ENCODE peak calls at places on chromosomes 12 and 14, in seven cellular contexts. One of them, this sample, is unnamed.
A peak's percentile ranks its signal among the peaks of the same experiment; 100 is the strongest.

GRCh38 chr12:43982544-43982943 is 146.7 kb downstream of the TMEM117 start:
- DNase-seq in CD14-positive monocyte: no peak
- DNase-seq in AG04449: no peak
- DNase-seq in GM13977: no peak
- DNase-seq in psoas muscle: no peak
- DNase-seq in HFFc6: no peak
- DNase-seq in thoracic aorta: no peak
- DNase-seq in this sample: no peak

GRCh38 chr14:105465209-105466031 is 9.2 kb upstream of the CRIP2 start:
- DNase-seq in CD14-positive monocyte: no peak
- DNase-seq in AG04449: no peak
- DNase-seq in GM13977: no peak
- DNase-seq in psoas muscle: no peak
- DNase-seq in HFFc6: peak; percentile 12
- DNase-seq in thoracic aorta: no peak
- DNase-seq in this sample: no peak

GRCh38 chr12:93982847-93983315 is 165.5 kb upstream of the PLXNC1 start:
- DNase-seq in CD14-positive monocyte: no peak
- DNase-seq in AG04449: peak; percentile 53
- DNase-seq in GM13977: no peak
- DNase-seq in psoas muscle: no peak
- DNase-seq in HFFc6: peak; percentile 68
- DNase-seq in thoracic aorta: no peak
- DNase-seq in this sample: no peak

GRCh38 chr12:121515615-121516014 is 65.2 kb downstream of the KDM2B start:
- DNase-seq in CD14-positive monocyte: no peak
- DNase-seq in AG04449: no peak
- DNase-seq in GM13977: no peak
- DNase-seq in psoas muscle: no peak
- DNase-seq in HFFc6: no peak
- DNase-seq in thoracic aorta: no peak
- DNase-seq in this sample: no peak

GRCh38 chr12:3661028-3661427 is 91.9 kb downstream of the CRACR2A start:
- DNase-seq in CD14-positive monocyte: no peak
- DNase-seq in AG04449: no peak
- DNase-seq in GM13977: no peak
- DNase-seq in psoas muscle: no peak
- DNase-seq in HFFc6: no peak
- DNase-seq in thoracic aorta: no peak
- DNase-seq in this sample: no peak

GRCh38 chr14:65156568-65157366 is 54.5 kb upstream of the MAX start:
- DNase-seq in CD14-positive monocyte: no peak
- DNase-seq in AG04449: no peak
- DNase-seq in GM13977: peak; percentile 66
- DNase-seq in psoas muscle: peak; percentile 40
- DNase-seq in HFFc6: peak; percentile 59
- DNase-seq in thoracic aorta: peak; percentile 21
- DNase-seq in this sample: no peak

GRCh38 chr12:132761911-132762583 is 415 bp upstream of the ANKLE2 start:
- DNase-seq in CD14-positive monocyte: peak; percentile 77
- DNase-seq in AG04449: peak; percentile 31
- DNase-seq in GM13977: peak; percentile 98
- DNase-seq in psoas muscle: peak; percentile 88
- DNase-seq in HFFc6: peak; percentile 75
- DNase-seq in thoracic aorta: no peak
- DNase-seq in this sample: peak; percentile 82

GRCh38 chr12:52081263-52081733 is 1.8 kb downstream of the SMIM41 start:
- DNase-seq in CD14-positive monocyte: no peak
- DNase-seq in AG04449: no peak
- DNase-seq in GM13977: peak; percentile 67
- DNase-seq in psoas muscle: no peak
- DNase-seq in HFFc6: no peak
- DNase-seq in thoracic aorta: no peak
- DNase-seq in this sample: no peak

GRCh38 chr12:9346866-9347327 is 138.7 kb upstream of the PZP start:
- DNase-seq in CD14-positive monocyte: no peak
- DNase-seq in AG04449: no peak
- DNase-seq in GM13977: no peak
- DNase-seq in psoas muscle: no peak
- DNase-seq in HFFc6: no peak
- DNase-seq in thoracic aorta: no peak
- DNase-seq in this sample: no peak

GRCh38 chr12:100473716-100474150 is at the start of gene NR1H4:
- DNase-seq in CD14-positive monocyte: no peak
- DNase-seq in AG04449: no peak
- DNase-seq in GM13977: no peak
- DNase-seq in psoas muscle: no peak
- DNase-seq in HFFc6: no peak
- DNase-seq in thoracic aorta: no peak
- DNase-seq in this sample: no peak

GRCh38 chr12:82896979-82897378 is 210.3 kb downstream of the TMTC2 start:
- DNase-seq in CD14-positive monocyte: no peak
- DNase-seq in AG04449: no peak
- DNase-seq in GM13977: no peak
- DNase-seq in psoas muscle: no peak
- DNase-seq in HFFc6: no peak
- DNase-seq in thoracic aorta: no peak
- DNase-seq in this sample: no peak

GRCh38 chr14:54686871-54687749 is 120.2 kb downstream of the SAMD4A start:
- DNase-seq in CD14-positive monocyte: no peak
- DNase-seq in AG04449: no peak
- DNase-seq in GM13977: no peak
- DNase-seq in psoas muscle: peak; percentile 31
- DNase-seq in HFFc6: no peak
- DNase-seq in thoracic aorta: no peak
- DNase-seq in this sample: no peak

GRCh38 chr14:46499521-46499920 is 152.1 kb downstream of the RPL10L start:
- DNase-seq in CD14-positive monocyte: no peak
- DNase-seq in AG04449: no peak
- DNase-seq in GM13977: no peak
- DNase-seq in psoas muscle: no peak
- DNase-seq in HFFc6: no peak
- DNase-seq in thoracic aorta: no peak
- DNase-seq in this sample: no peak

GRCh38 chr14:93788557-93789365 is 476 bp upstream of the PRIMA1 start:
- DNase-seq in CD14-positive monocyte: no peak
- DNase-seq in AG04449: no peak
- DNase-seq in GM13977: peak; percentile 40
- DNase-seq in psoas muscle: peak; percentile 49
- DNase-seq in HFFc6: no peak
- DNase-seq in thoracic aorta: no peak
- DNase-seq in this sample: no peak

GRCh38 chr12:111180830-111181726 is 187.8 kb downstream of the PHETA1 start:
- DNase-seq in CD14-positive monocyte: peak; percentile 72
- DNase-seq in AG04449: no peak
- DNase-seq in GM13977: no peak
- DNase-seq in psoas muscle: peak; percentile 70
- DNase-seq in HFFc6: no peak
- DNase-seq in thoracic aorta: peak; percentile 14
- DNase-seq in this sample: no peak

GRCh38 chr12:45278447-45278846 is 62.6 kb downstream of the ANO6 start:
- DNase-seq in CD14-positive monocyte: no peak
- DNase-seq in AG04449: no peak
- DNase-seq in GM13977: no peak
- DNase-seq in psoas muscle: no peak
- DNase-seq in HFFc6: no peak
- DNase-seq in thoracic aorta: no peak
- DNase-seq in this sample: no peak

GRCh38 chr12:80711866-80712265 is 4.4 kb downstream of the MYF6 start:
- DNase-seq in CD14-positive monocyte: no peak
- DNase-seq in AG04449: no peak
- DNase-seq in GM13977: no peak
- DNase-seq in psoas muscle: no peak
- DNase-seq in HFFc6: no peak
- DNase-seq in thoracic aorta: no peak
- DNase-seq in this sample: no peak

GRCh38 chr12:48817957-48818830 is at the start of gene CACNB3:
- DNase-seq in CD14-positive monocyte: peak; percentile 55
- DNase-seq in AG04449: no peak
- DNase-seq in GM13977: peak; percentile 85
- DNase-seq in psoas muscle: peak; percentile 67
- DNase-seq in HFFc6: peak; percentile 23
- DNase-seq in thoracic aorta: no peak
- DNase-seq in this sample: peak; percentile 59

GRCh38 chr14:101595887-101596721 is 34.8 kb downstream of the DIO3 start:
- DNase-seq in CD14-positive monocyte: peak; percentile 43
- DNase-seq in AG04449: no peak
- DNase-seq in GM13977: no peak
- DNase-seq in psoas muscle: no peak
- DNase-seq in HFFc6: no peak
- DNase-seq in thoracic aorta: no peak
- DNase-seq in this sample: no peak

GRCh38 chr14:61965030-61965745 is 203.0 kb downstream of the SNAPC1 start:
- DNase-seq in CD14-positive monocyte: no peak
- DNase-seq in AG04449: peak; percentile 86
- DNase-seq in GM13977: no peak
- DNase-seq in psoas muscle: no peak
- DNase-seq in HFFc6: peak; percentile 82
- DNase-seq in thoracic aorta: no peak
- DNase-seq in this sample: no peak

GRCh38 chr12:2179953-2180736 is 127.4 kb downstream of the CACNA1C start:
- DNase-seq in CD14-positive monocyte: no peak
- DNase-seq in AG04449: peak; percentile 91
- DNase-seq in GM13977: no peak
- DNase-seq in psoas muscle: peak; percentile 76
- DNase-seq in HFFc6: peak; percentile 95
- DNase-seq in thoracic aorta: peak; percentile 71
- DNase-seq in this sample: no peak

GRCh38 chr12:130661501-130662255 is 54.4 kb downstream of the RIMBP2 start:
- DNase-seq in CD14-positive monocyte: no peak
- DNase-seq in AG04449: no peak
- DNase-seq in GM13977: no peak
- DNase-seq in psoas muscle: no peak
- DNase-seq in HFFc6: no peak
- DNase-seq in thoracic aorta: no peak
- DNase-seq in this sample: no peak

DNA sequence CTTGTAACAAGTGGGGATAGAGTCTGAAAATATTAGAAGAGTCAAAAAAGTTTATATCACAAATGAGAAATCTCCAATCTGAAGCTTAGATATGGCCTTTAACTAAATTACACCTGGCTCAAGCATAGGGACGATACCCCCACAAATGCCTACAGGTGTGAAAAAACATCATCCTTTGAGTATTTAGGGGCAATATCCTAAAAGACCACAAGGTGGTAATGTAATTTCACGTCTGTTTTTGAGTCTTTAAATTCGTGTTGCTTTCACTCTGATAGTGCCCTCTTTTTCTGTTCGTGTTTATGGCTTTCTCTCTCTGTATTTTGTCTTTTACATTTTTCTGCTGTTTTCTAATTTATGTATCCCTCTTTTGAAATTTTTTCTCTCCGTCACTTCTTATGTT is 84.3 kb downstream of the ETNK1 start:
- DNase-seq in CD14-positive monocyte: no peak
- DNase-seq in AG04449: no peak
- DNase-seq in GM13977: peak; percentile 58
- DNase-seq in psoas muscle: no peak
- DNase-seq in HFFc6: no peak
- DNase-seq in thoracic aorta: no peak
- DNase-seq in this sample: no peak
- TF ChIP-seq CTCF in CD14-positive monocyte: peak; percentile 64
- TF ChIP-seq CTCF in AG04449: peak; percentile 40
- TF ChIP-seq CTCF in GM13977: peak; percentile 35
- TF ChIP-seq CTCF in psoas muscle: peak; percentile 27
- TF ChIP-seq CTCF in HFFc6: peak; percentile 75
- TF ChIP-seq CTCF in thoracic aorta: peak; percentile 70
- TF ChIP-seq CTCF in this sample: peak; percentile 32

GRCh38 chr12:27840229-27840999 is 60.4 kb upstream of the MANSC4 start:
- DNase-seq in CD14-positive monocyte: no peak
- DNase-seq in AG04449: no peak
- DNase-seq in GM13977: no peak
- DNase-seq in psoas muscle: no peak
- DNase-seq in HFFc6: peak; percentile 10
- DNase-seq in thoracic aorta: no peak
- DNase-seq in this sample: no peak
- TF ChIP-seq CTCF in CD14-positive monocyte: peak; percentile 5
- TF ChIP-seq CTCF in AG04449: peak; percentile 32
- TF ChIP-seq CTCF in GM13977: no peak
- TF ChIP-seq CTCF in psoas muscle: no peak
- TF ChIP-seq CTCF in HFFc6: peak; percentile 75
- TF ChIP-seq CTCF in thoracic aorta: no peak
- TF ChIP-seq CTCF in this sample: no peak

DNA sequence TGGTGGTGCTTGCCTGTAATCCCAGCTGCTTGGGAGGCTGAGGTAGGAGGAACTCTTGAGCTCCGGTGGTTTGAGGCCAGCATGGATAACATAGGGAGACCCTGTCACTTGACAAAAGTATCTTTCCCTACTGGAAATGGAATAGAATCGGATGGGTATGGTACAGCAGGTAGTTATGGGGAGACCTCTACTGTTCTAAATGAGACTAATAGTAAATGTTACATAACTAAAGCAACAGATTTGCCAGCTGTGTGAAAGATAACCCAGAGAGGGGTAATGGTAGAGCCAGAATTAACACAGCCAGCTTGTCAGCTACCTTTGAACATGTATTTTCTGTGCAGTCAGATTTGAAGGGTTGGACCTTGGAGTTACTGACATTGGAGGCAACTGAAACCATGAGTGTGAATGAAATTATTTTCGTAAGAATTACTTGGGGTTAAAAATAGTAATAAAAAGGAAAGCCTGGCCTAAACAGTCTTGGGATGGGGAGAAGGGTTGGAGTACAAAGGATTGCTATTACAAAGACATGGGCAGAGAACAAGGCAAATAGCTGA is 21.7 kb upstream of the NUP107 start:
- DNase-seq in CD14-positive monocyte: no peak
- DNase-seq in AG04449: no peak
- DNase-seq in GM13977: no peak
- DNase-seq in psoas muscle: no peak
- DNase-seq in HFFc6: no peak
- DNase-seq in thoracic aorta: no peak
- DNase-seq in this sample: no peak
- TF ChIP-seq CTCF in CD14-positive monocyte: no peak
- TF ChIP-seq CTCF in AG04449: no peak
- TF ChIP-seq CTCF in GM13977: no peak
- TF ChIP-seq CTCF in psoas muscle: peak; percentile 10
- TF ChIP-seq CTCF in HFFc6: no peak
- TF ChIP-seq CTCF in thoracic aorta: no peak
- TF ChIP-seq CTCF in this sample: no peak

DNA sequence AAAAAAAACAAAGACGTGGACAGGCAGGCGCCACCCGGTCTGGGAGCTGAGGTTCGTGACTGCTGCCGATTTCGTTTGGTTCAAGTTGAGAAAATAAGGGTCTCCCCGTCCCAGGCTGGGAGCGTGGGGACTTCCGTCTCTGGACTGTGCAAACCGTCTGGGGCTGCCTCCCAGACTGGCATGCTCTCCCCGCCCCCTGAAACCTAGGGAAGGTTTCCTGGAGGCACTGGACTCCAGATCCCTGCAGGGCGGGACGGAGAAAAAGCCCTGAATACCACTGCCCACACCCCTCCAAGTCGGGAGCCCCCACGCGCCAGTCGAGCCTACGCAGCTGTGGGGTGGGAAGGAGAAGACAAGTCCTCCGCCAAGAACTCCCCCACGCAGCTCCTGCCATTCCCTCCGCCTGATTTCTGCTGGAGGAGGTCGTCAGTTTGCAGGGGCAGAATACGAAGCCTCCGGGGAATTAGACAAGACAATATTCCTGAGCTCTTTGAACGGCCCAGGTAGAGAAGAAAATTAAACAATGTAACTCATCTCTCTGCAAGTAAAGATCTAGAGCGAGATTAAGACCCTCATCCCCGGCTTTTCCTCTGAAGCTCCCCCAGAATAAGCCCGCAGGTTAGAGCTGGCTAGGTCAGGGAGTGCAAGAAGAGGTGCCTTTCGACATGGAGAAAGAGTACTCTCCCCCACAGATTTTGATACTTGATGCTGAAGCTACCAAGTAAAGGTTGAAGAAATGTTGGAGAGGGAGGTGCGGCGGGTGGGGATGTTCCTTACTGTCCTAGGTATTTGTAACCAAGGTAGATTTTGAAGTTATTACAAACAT is 10.4 kb upstream of the HOXC13 start:
- DNase-seq in CD14-positive monocyte: no peak
- DNase-seq in AG04449: no peak
- DNase-seq in GM13977: no peak
- DNase-seq in psoas muscle: no peak
- DNase-seq in HFFc6: no peak
- DNase-seq in thoracic aorta: no peak
- DNase-seq in this sample: no peak
- TF ChIP-seq CTCF in CD14-positive monocyte: no peak
- TF ChIP-seq CTCF in AG04449: no peak
- TF ChIP-seq CTCF in GM13977: no peak
- TF ChIP-seq CTCF in psoas muscle: no peak
- TF ChIP-seq CTCF in HFFc6: no peak
- TF ChIP-seq CTCF in thoracic aorta: no peak
- TF ChIP-seq CTCF in this sample: no peak